ENCODE peak calls at places on chromosomes 11 and 22, in nine cellular contexts. Z is cardiac muscle cell; R is effector memory CD4-positive, alpha-beta T cell; O is hepatocyte; B is fibroblast of lung; P is upper lobe of right lung; E is CD8-positive, alpha-beta memory T cell; C is body of pancreas; M is uterus. D is an unnamed sample. For H3K4me1, the result is how much of the 10 kb centered on the place peaks cover.

GRCh38 chr11:22832315-22833041 is 2.9 kb upstream of the SVIP start:
- DNase-seq in Z (no peak), E (no peak), B (no peak), C (no peak), R (no peak), P (no peak), M (no peak), O (no peak), D (peak)

GRCh38 chr11:129720156-129720555 is 95.5 kb upstream of the TMEM45B start:
- DNase-seq in Z (no peak), P (no peak), R (no peak), E (no peak), B (no peak), M (no peak), C (no peak), O (no peak), D (no peak)

GRCh38 chr22:48424201-48424627 is 1403.5 kb downstream of the BRD1 start:
- DNase-seq in M (no peak), P (peak), C (no peak), B (no peak), O (no peak), Z (no peak), E (no peak), R (no peak), D (no peak)

GRCh38 chr11:19921976-19922688 is 209.5 kb downstream of the NAV2 start:
- DNase-seq in O (no peak), M (no peak), B (no peak), Z (no peak), E (no peak), P (no peak), C (no peak), R (no peak), D (no peak)

GRCh38 chr22:25853078-25853477 is 111.1 kb downstream of the MYO18B start:
- DNase-seq in P (no peak), B (no peak), O (no peak), C (no peak), Z (no peak), E (no peak), R (no peak), M (no peak), D (no peak)

GRCh38 chr22:40732996-40733292 is 53.7 kb downstream of the MCHR1 start:
- DNase-seq in E (no peak), M (no peak), O (no peak), C (no peak), R (no peak), Z (no peak), P (no peak), B (no peak), D (no peak)

GRCh38 chr11:47399860-47400812 is 8.3 kb upstream of the SLC39A13 start:
- DNase-seq in Z (peak), P (no peak), E (peak), O (peak), C (peak), B (no peak), R (peak), M (peak), D (no peak)

GRCh38 chr11:118342503-118343161 is at the start of gene CD3D:
- DNase-seq in P (no peak), C (no peak), Z (no peak), M (no peak), B (no peak), R (peak), O (no peak), E (peak), D (peak)

GRCh38 chr22:22721681-22722309 is 77.4 kb downstream of the GGTLC2 start:
- DNase-seq in P (peak), M (no peak), B (peak), E (no peak), C (no peak), O (peak), Z (no peak), R (no peak), D (no peak)

GRCh38 chr11:96186806-96187205 is 156.2 kb downstream of the MAML2 start:
- DNase-seq in O (no peak), C (no peak), R (no peak), E (no peak), Z (no peak), P (no peak), M (no peak), B (no peak), D (no peak)

GRCh38 chr11:92504534-92504933 is 279.9 kb downstream of the FAT3 start:
- DNase-seq in B (no peak), R (no peak), E (no peak), O (no peak), C (peak), P (no peak), M (no peak), Z (no peak), D (no peak)

GRCh38 chr11:86041975-86042378 is 26.9 kb downstream of the PICALM start:
- DNase-seq in B (peak), M (peak), E (peak), P (no peak), Z (peak), C (peak), O (peak), R (peak), D (peak)

GRCh38 chr11:72932132-72932570 is 117.9 kb downstream of the ATG16L2 start:
- DNase-seq in C (no peak), P (no peak), B (no peak), E (no peak), Z (no peak), M (no peak), R (no peak), O (no peak), D (no peak)

GRCh38 chr11:3807856-3808845 is at the start of gene PGAP2:
- DNase-seq in P (peak), E (peak), C (peak), O (peak), Z (peak), B (peak), M (peak), R (peak), D (peak)

GRCh38 chr22:20107951-20108756 is 7.8 kb upstream of the RANBP1 start:
- DNase-seq in P (no peak), R (no peak), Z (no peak), O (no peak), B (no peak), C (no peak), M (no peak), E (no peak), D (no peak)

GRCh38 chr11:60762851-60763691 is 6.4 kb downstream of the MS4A15 start:
- DNase-seq in Z (peak), C (peak), O (peak), M (no peak), R (no peak), P (peak), E (no peak), B (no peak), D (no peak)

GRCh38 chr11:30346068-30346688 is 23.3 kb downstream of the ARL14EP start:
- DNase-seq in R (no peak), M (no peak), C (no peak), Z (peak), O (peak), B (peak), E (peak), P (no peak), D (peak)

GRCh38 chr11:128582496-128583366 is 4.6 kb downstream of the ETS1 start:
- DNase-seq in E (no peak), C (peak), B (peak), O (peak), P (no peak), M (peak), Z (peak), R (no peak), D (no peak)

GRCh38 chr11:70574725-70575347 is 176.5 kb downstream of the CTTN start:
- DNase-seq in O (no peak), R (no peak), E (no peak), P (peak), Z (no peak), C (no peak), B (no peak), M (no peak), D (no peak)

GRCh38 chr11:71488968-71489265 is 35.9 kb downstream of the NADSYN1 start:
- DNase-seq in O (no peak), P (no peak), Z (peak), B (no peak), M (no peak), R (no peak), E (no peak), C (no peak), D (no peak)

GRCh38 chr11:129242855-129243254 is 50.7 kb upstream of the ARHGAP32 start:
- DNase-seq in M (no peak), B (no peak), R (no peak), O (no peak), E (no peak), C (no peak), P (no peak), Z (no peak), D (no peak)

GRCh38 chr22:17988800-17989513 is 35.4 kb downstream of the MICAL3 start:
- DNase-seq in C (no peak), Z (no peak), E (no peak), M (no peak), B (no peak), R (no peak), P (no peak), O (no peak), D (no peak)
- H3K4me1 ChIP-seq in C (under half), Z (under half), E (under half), M (under half), B (under half), R (under half), P (under half), O (under half), D (under half)

GRCh38 chr22:37425800-37426531 is 1.3 kb downstream of the ELFN2 start:
- DNase-seq in O (peak), B (peak), P (no peak), R (no peak), M (no peak), C (peak), E (no peak), Z (no peak), D (no peak)
- H3K4me3 ChIP-seq in O (no peak), B (no peak), P (no peak), R (no peak), M (no peak), C (no peak), E (no peak), Z (no peak), D (no peak)

DNA sequence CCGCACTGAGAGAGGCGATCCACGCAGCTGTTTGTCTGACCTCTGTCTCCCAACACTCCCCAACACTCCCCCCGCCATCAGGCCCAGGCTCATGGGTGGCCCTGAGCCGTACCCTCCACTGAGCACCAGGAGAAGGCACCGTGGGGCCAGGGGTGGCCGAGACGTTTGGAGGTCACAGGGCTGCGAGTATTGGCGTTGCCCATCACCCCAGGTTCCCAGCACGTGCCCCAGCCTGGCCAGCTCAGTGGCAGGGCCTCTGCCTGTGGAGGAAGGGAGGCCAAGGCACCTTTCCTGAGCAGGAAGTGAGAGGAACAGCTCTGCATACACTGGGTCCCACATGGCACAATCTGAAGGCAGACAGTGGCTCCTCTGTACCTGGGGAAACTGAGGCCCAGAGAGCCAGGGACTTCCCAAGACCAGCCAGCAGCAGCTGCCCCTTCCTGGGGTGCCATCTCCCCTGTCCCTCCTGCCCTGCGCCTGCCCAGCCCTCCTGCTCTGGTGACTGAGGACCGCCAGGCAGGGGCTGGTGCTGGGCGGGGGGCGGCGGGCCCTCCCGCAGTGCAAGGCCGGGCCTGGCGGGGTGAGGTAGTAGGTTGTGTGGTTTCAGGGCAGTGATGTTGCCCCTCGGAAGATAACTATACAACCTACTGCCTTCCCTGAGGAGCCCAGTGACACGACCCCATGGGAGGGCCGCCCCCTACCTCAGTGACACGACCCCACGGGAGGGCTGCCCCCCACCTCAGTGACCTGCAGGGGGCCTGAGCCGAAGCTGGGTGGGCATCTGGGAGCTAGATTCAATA is 37.0 kb upstream of the PPARA start:
- DNase-seq in R (no peak), P (no peak), Z (no peak), E (no peak), O (no peak), C (no peak), B (no peak), M (no peak), D (no peak)
- H3K4me1 ChIP-seq in R (under half), P (under half), Z (under half), E (under half), O (under half), C (half or more), B (half or more), M (under half), D (under half)

DNA sequence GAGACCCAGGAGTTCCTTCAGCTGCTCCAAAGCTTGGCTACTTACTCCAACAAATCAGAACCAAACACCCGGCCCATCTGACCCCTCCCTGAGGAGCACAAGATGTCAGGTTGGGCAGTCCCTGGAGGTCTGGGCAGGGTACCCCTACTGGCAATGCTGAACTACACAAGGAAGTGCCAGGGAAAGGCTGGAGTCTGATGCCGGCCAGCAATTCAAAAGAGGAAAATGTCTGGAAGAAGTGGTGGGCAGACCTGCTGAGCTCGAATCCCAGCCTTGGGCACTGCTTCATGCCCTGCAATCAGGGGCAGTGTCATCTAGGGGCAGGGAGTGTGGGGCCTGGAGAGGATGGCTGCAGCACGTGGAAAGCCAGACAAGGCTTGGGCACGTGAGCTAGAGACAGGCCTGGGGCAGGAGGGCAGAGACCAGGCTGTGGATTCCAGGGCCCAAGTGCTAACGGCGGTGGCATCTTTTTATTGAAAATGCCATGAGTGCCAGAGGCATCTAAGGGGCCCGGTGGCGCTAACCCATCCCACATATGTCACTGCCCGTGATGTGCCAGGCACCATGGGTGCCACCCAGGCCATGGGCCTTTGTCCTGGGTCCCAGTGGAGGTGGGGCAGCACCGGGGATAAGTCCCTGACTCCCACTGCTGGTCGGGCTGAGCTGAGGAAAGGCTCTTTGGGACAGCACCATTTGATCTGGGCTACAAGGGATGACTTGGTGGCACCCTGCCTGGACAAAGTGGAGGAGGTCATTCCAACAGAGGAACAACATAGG is 97.9 kb upstream of the PITPNB start:
- DNase-seq in M (peak), E (no peak), R (no peak), B (no peak), O (no peak), P (peak), Z (no peak), C (peak), D (no peak)
- H3K4me3 ChIP-seq in M (no peak), E (no peak), R (no peak), B (no peak), O (no peak), P (no peak), Z (no peak), C (no peak), D (no peak)

DNA sequence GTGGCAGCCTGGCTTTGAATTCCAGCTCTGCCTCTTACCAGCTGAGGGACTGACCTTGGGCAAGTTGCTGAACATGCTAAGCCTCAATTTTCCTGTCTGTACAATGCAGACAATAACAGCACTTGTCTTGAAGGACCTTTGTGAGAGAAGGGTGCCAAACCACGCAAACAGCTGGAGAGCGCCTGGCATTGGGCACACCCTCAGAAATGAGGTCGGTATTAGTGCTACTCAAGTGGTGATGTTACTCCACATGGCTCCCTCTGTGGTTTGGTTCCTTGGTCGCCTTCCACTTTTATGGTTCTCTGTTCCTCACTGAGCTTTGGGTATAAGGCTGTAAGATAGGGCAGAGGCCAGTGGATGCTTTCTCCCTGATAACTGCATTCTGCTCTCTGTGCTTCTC is 8.2 kb downstream of the UBASH3B start:
- DNase-seq in O (no peak), R (no peak), B (no peak), P (no peak), Z (no peak), E (no peak), M (no peak), C (no peak), D (no peak)
- H3K4me1 ChIP-seq in O (under half), R (under half), B (under half), P (under half), Z (under half), E (half or more), M (under half), C (under half), D (under half)

DNA sequence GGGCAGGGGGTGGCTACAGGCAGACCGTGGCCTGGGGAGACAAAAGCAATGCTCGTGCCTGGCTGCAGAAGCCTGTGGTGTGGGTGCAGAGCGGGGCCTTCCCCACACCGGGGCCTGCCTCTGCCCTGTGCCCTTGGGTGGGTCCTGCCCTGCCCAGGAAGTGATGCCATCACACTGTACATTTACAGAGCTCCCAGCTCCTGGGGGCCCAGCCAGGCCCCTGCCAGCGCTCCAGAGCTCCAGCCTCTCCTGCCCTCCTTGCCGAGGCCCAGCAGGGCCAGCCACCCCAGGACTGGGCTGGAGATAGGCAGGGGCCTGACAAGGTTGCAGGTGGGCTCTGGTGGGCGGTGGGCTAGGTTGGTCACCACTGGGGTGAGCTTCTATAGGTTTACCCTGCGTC is 40.2 kb downstream of the MUC5B start:
- DNase-seq in O (no peak), P (no peak), Z (no peak), M (no peak), E (no peak), C (no peak), R (no peak), B (no peak), D (peak)
- H3K4me3 ChIP-seq in O (no peak), P (peak), Z (no peak), M (peak), E (peak), C (no peak), R (peak), B (no peak), D (peak)

DNA sequence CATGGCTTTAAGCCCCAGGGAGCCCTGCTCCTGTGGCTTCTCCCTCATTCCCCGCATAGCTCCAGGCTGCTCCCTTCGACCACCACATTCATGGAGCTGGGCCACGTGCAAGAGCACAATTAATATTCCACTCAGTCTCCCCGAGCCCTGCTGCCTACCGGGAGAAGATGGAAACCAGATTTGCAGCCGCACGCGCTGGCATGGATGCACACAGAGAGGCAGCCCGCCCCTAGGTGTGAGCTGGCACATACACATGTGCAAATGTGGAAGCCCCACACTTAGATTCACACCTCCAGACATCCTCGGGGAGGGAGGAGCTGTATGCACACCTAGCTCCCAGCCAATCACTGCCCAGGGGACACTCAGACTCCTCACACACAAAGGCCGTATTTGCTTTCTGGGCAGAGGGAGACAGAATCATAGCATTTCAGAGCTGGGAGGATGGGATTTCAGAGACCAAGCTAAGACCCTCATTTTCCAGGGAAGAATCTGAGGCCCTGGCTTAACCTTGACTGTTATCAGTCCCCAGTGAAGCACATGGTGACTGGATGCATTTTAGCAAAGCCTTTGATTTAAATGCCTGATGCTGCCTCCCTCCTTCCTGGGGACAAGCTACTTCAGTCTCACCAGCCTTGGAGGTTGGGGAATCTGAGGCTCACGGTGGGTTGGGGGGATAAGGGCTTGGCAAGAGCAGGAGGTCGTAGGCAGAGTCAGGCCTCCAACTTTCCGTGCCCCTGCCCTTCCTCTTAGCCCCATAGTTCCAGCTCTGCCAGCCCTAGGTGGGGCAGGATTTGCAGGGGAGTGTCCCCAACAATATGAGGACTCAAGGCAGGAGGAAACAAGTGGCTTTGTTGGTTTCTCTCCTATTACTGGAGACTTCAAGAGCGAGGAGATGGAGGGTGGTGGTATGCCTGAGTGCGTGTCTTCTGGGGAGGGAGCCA is 5.3 kb upstream of the CREB3L1 start:
- DNase-seq in O (peak), C (no peak), B (no peak), R (no peak), M (no peak), Z (no peak), P (no peak), E (no peak), D (no peak)
- H3K4me1 ChIP-seq in O (half or more), C (half or more), B (under half), R (under half), M (under half), Z (under half), P (under half), E (under half), D (under half)

GRCh38 chr22:32476286-32476685 is 1.7 kb downstream of the FBXO7 start:
- DNase-seq in R (no peak), O (no peak), E (no peak), P (no peak), B (no peak), C (no peak), M (no peak), Z (no peak), D (peak)

GRCh38 chr22:32476804-32477203 is 2.2 kb downstream of the FBXO7 start:
- DNase-seq in E (no peak), M (no peak), O (no peak), C (no peak), Z (no peak), P (no peak), R (no peak), B (no peak), D (peak)

GRCh38 chr22:32475428-32476010 is 908 bp downstream of the FBXO7 start:
- DNase-seq in E (no peak), C (peak), B (peak), M (peak), R (no peak), P (no peak), O (peak), Z (peak), D (peak)

GRCh38 chr22:32474635-32475427 is at the start of gene FBXO7:
- DNase-seq in B (no peak), O (peak), C (peak), E (peak), R (peak), Z (peak), M (peak), P (peak), D (peak)

GRCh38 chr22:32473388-32473952 is 1.1 kb upstream of the FBXO7 start:
- DNase-seq in R (no peak), Z (peak), C (no peak), M (peak), O (peak), E (peak), P (no peak), B (peak), D (peak)
- H3K4me3 ChIP-seq in R (peak), Z (no peak), C (no peak), M (no peak), O (no peak), E (peak), P (peak), B (peak), D (peak)

D was measured in small intestine.